ENCODE peak calls at places on chromosomes 12 and 14, in eight cellular contexts. W, G, H, N, C, P, X and B are unnamed samples.

GRCh38 chr14:30869525-30870150 is 4.7 kb upstream of the COCH start:
- DNase-seq in C (no peak), P (no peak), N (no peak), X (no peak), G (no peak), W (no peak), H (no peak), B (no peak)

GRCh38 chr12:99619389-99620158 is 28.0 kb upstream of the GARIN6 start:
- DNase-seq in G (peak; percentile 63), H (no peak), P (no peak), X (peak; percentile 12), W (no peak), N (no peak), C (peak; percentile 37), B (peak; percentile 8)

GRCh38 chr12:32444895-32445294 is 45.5 kb downstream of the FGD4 start:
- DNase-seq in H (no peak), N (no peak), C (peak; percentile 90), X (peak; percentile 11), W (no peak), P (no peak), G (peak; percentile 46), B (no peak)

GRCh38 chr14:73887704-73888459 is 1.2 kb downstream of the ZNF410 start:
- DNase-seq in G (peak; percentile 19), X (no peak), P (no peak), N (no peak), W (no peak), C (no peak), H (no peak), B (no peak)

GRCh38 chr12:109512608-109513007 is 35.2 kb downstream of the UBE3B start:
- DNase-seq in X (no peak), H (no peak), N (no peak), C (no peak), P (no peak), G (no peak), W (no peak), B (no peak)

GRCh38 chr14:32006267-32007110 is 70.6 kb upstream of the ARHGAP5 start:
- DNase-seq in H (no peak), G (no peak), W (no peak), X (no peak), P (no peak), C (no peak), N (no peak), B (no peak)

GRCh38 chr12:102833687-102834435 is 83.2 kb downstream of the PAH start:
- DNase-seq in P (no peak), N (no peak), C (no peak), G (peak; percentile 30), H (no peak), X (peak; percentile 3), W (no peak), B (no peak)

GRCh38 chr12:103848132-103848531 is 7.1 kb upstream of the NT5DC3 start:
- DNase-seq in G (no peak), H (no peak), W (no peak), X (no peak), C (no peak), N (no peak), P (no peak), B (no peak)

GRCh38 chr12:14776236-14776959 is 26.9 kb downstream of the WBP11 start:
- DNase-seq in N (no peak), H (no peak), X (no peak), G (peak; percentile 51), W (no peak), P (no peak), C (no peak), B (no peak)

GRCh38 chr14:89720076-89720687 is 234.3 kb downstream of the EFCAB11 start:
- DNase-seq in G (no peak), P (no peak), H (peak; percentile 55), N (no peak), W (no peak), X (no peak), C (no peak), B (no peak)

GRCh38 chr12:126243814-126244213 is 1178.6 kb downstream of the AACS start:
- DNase-seq in C (no peak), W (no peak), G (no peak), N (no peak), H (no peak), X (no peak), P (no peak), B (no peak)

GRCh38 chr14:32606297-32606696 is 277.2 kb downstream of the AKAP6 start:
- DNase-seq in H (no peak), P (no peak), X (no peak), N (no peak), C (peak; percentile 61), G (no peak), W (no peak), B (no peak)

GRCh38 chr14:104872469-104873341 is 7.6 kb downstream of the CEP170B start:
- DNase-seq in X (no peak), N (no peak), G (peak; percentile 87), C (peak; percentile 58), W (no peak), H (no peak), P (peak; percentile 45), B (peak; percentile 13)

GRCh38 chr12:3881208-3881980 is 8.2 kb upstream of the PARP11 start:
- DNase-seq in H (no peak), C (no peak), X (no peak), G (no peak), N (no peak), P (no peak), W (no peak), B (no peak)

GRCh38 chr14:89890589-89890988 is 63.9 kb downstream of the EFCAB11 start:
- DNase-seq in X (no peak), W (no peak), H (no peak), C (no peak), N (no peak), P (no peak), G (no peak), B (no peak)

GRCh38 chr14:60655898-60656754 is 6.8 kb upstream of the SIX1 start:
- DNase-seq in W (no peak), C (no peak), H (no peak), G (no peak), X (no peak), P (no peak), N (no peak), B (no peak)

GRCh38 chr12:106304797-106305196 is 2.3 kb downstream of the TCP11L2 start:
- DNase-seq in H (no peak), X (no peak), C (no peak), N (no peak), G (no peak), W (peak; percentile 51), P (no peak), B (no peak)
- H3K4me1 ChIP-seq in H (peaks cover 64% of the 10 kb centered on the region), X (peaks cover 19% of the 10 kb centered on the region), C (peaks cover 28% of the 10 kb centered on the region), N (peaks cover 59% of the 10 kb centered on the region), G (peaks cover 39% of the 10 kb centered on the region), W (peaks cover 83% of the 10 kb centered on the region), P (peaks cover 8% of the 10 kb centered on the region), B (peaks cover 7% of the 10 kb centered on the region)

GRCh38 chr12:131162113-131162512 is 208.4 kb downstream of the ADGRD1 start:
- DNase-seq in G (no peak), P (no peak), N (no peak), X (no peak), W (no peak), H (no peak), C (no peak), B (no peak)

GRCh38 chr12:131159660-131160059 is 206.0 kb downstream of the ADGRD1 start:
- DNase-seq in N (no peak), X (peak; percentile 10), G (no peak), C (no peak), W (no peak), P (no peak), H (no peak), B (no peak)

GRCh38 chr12:131164096-131164872 is 210.6 kb downstream of the ADGRD1 start:
- DNase-seq in G (no peak), W (no peak), X (peak; percentile 38), H (no peak), P (no peak), C (no peak), N (peak; percentile 34), B (no peak)

GRCh38 chr12:131167334-131167733 is 213.6 kb downstream of the ADGRD1 start:
- DNase-seq in X (no peak), W (no peak), C (no peak), P (no peak), N (no peak), H (no peak), G (peak; percentile 4), B (no peak)

DNA sequence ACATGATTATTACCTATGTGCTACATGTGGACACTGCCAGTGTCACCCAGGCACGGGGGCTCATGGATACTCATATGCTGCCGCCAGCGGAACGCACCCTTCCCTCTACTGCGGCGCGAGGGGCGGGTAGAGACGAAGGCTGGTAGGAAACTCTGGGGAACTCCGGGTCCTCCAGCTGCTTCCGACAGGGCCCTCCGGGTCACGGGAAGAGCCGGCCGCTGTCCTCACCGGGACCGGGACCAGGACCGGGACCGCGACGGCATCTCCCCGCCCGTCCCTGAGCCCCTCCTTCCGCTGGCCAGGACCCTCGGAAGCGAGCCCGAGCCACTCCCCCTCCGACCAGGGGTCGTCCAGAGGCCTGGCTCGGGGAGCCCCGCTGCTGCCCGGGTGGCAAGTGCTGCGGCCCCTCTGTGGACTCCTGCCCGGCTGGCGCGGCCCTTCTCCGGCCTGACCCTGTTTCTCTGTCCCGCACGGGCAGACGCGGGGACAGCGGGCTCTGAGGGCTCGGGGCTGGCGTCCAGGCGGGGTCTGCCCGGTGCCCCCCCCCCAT is 209.6 kb downstream of the ADGRD1 start:
- DNase-seq in W (no peak), N (no peak), C (no peak), X (no peak), P (no peak), H (no peak), G (no peak), B (no peak)
- H3K4me3 ChIP-seq in W (no peak overlapping the region), N (no peak overlapping the region), C (no peak overlapping the region), X (no peak overlapping the region), P (no peak overlapping the region), H (no peak overlapping the region), G (no peak overlapping the region), B (no peak overlapping the region)

GRCh38 chr12:75660805-75661404 is 149.5 kb upstream of the KRR1 start:
- DNase-seq in G (peak; percentile 78), W (no peak), H (no peak), P (no peak), X (no peak), N (no peak), C (peak; percentile 89), B (no peak)

GRCh38 chr12:75658826-75659823 is 147.7 kb upstream of the KRR1 start:
- DNase-seq in N (no peak), G (peak; percentile 86), C (peak; percentile 86), W (no peak), X (peak; percentile 28), P (no peak), H (no peak), B (no peak)

GRCh38 chr12:75660107-75660530 is 148.7 kb upstream of the KRR1 start:
- DNase-seq in C (peak; percentile 97), N (no peak), P (no peak), W (no peak), H (no peak), X (no peak), G (peak; percentile 83), B (no peak)

GRCh38 chr12:75662501-75663159 is 151.2 kb upstream of the KRR1 start:
- DNase-seq in H (no peak), X (no peak), C (no peak), P (no peak), W (no peak), G (no peak), N (no peak), B (no peak)

GRCh38 chr12:75661927-75662326 is 150.5 kb upstream of the KRR1 start:
- DNase-seq in G (no peak), C (no peak), W (no peak), X (no peak), P (no peak), H (no peak), N (no peak), B (no peak)
- H3K4me1 ChIP-seq in G (peaks cover 67% of the 10 kb centered on the region), C (peaks cover 60% of the 10 kb centered on the region), W (peaks cover 17% of the 10 kb centered on the region), X (no peaks in the 10 kb centered on the region), P (no peaks in the 10 kb centered on the region), H (no peaks in the 10 kb centered on the region), N (peaks cover 13% of the 10 kb centered on the region), B (peaks cover 2% of the 10 kb centered on the region)

GRCh38 chr12:52907092-52907810 is 2.4 kb upstream of the KRT8 start:
- DNase-seq in C (peak; percentile 63), P (peak; percentile 41), W (no peak), X (peak; percentile 84), H (no peak), N (no peak), G (no peak), B (peak; percentile 77)
- H3K4me3 ChIP-seq in C (no peak overlapping the region), P (no peak overlapping the region), W (no peak overlapping the region), X (no peak overlapping the region), H (no peak overlapping the region), N (no peak overlapping the region), G (no peak overlapping the region), B (no peak overlapping the region)